ENCODE peak calls at places on chromosome 5, in four cellular contexts. One of them, this sample, is unnamed.

GRCh38 chr5:33432656-33433055 is 8.1 kb upstream of the TARS1 start:
- DNase-seq in HFF-Myc: no peak
- DNase-seq in GM06990: no peak
- DNase-seq in tibial artery: no peak
- DNase-seq in this sample: no peak

GRCh38 chr5:36883894-36884462 is 7.4 kb downstream of the NIPBL start:
- DNase-seq in GM06990: no peak
- DNase-seq in tibial artery: no peak
- DNase-seq in HFF-Myc: no peak
- DNase-seq in this sample: no peak

GRCh38 chr5:146745937-146746577 is 132.5 kb downstream of the PPP2R2B start:
- DNase-seq in HFF-Myc: no peak
- DNase-seq in GM06990: no peak
- DNase-seq in tibial artery: no peak
- DNase-seq in this sample: no peak

GRCh38 chr5:77103457-77103856 is 16.4 kb upstream of the ZBED3 start:
- DNase-seq in tibial artery: no peak
- DNase-seq in HFF-Myc: no peak
- DNase-seq in GM06990: no peak
- DNase-seq in this sample: no peak

GRCh38 chr5:107092695-107093094 is 578.0 kb downstream of the EFNA5 start:
- DNase-seq in tibial artery: no peak
- DNase-seq in GM06990: no peak
- DNase-seq in HFF-Myc: no peak
- DNase-seq in this sample: no peak

GRCh38 chr5:98769006-98769255 is 4.5 kb upstream of the RGMB start:
- DNase-seq in GM06990: peak
- DNase-seq in HFF-Myc: no peak
- DNase-seq in tibial artery: no peak
- DNase-seq in this sample: peak

GRCh38 chr5:72210913-72211670 is 103.8 kb downstream of the MAP1B start:
- DNase-seq in HFF-Myc: peak
- DNase-seq in tibial artery: no peak
- DNase-seq in GM06990: no peak
- DNase-seq in this sample: no peak

GRCh38 chr5:75463726-75464125 is 47.7 kb downstream of the CERT1 start:
- DNase-seq in GM06990: no peak
- DNase-seq in HFF-Myc: no peak
- DNase-seq in tibial artery: no peak
- DNase-seq in this sample: no peak

GRCh38 chr5:92470770-92471169 is 1087.7 kb upstream of the ARRDC3 start:
- DNase-seq in GM06990: no peak
- DNase-seq in tibial artery: no peak
- DNase-seq in HFF-Myc: no peak
- DNase-seq in this sample: no peak

GRCh38 chr5:6739603-6740002 is 26.4 kb downstream of the TENT4A start:
- DNase-seq in HFF-Myc: no peak
- DNase-seq in tibial artery: peak
- DNase-seq in GM06990: no peak
- DNase-seq in this sample: no peak

GRCh38 chr5:131765261-131765660 is 31.6 kb downstream of the FNIP1 start:
- DNase-seq in HFF-Myc: no peak
- DNase-seq in tibial artery: no peak
- DNase-seq in GM06990: no peak
- DNase-seq in this sample: no peak

GRCh38 chr5:31995011-31995410 is 179.1 kb downstream of the GOLPH3 start:
- DNase-seq in tibial artery: no peak
- DNase-seq in HFF-Myc: no peak
- DNase-seq in GM06990: peak
- DNase-seq in this sample: no peak

GRCh38 chr5:175700991-175701390 is 43.1 kb downstream of the HRH2 start:
- DNase-seq in HFF-Myc: no peak
- DNase-seq in GM06990: no peak
- DNase-seq in tibial artery: peak
- DNase-seq in this sample: no peak

GRCh38 chr5:136994154-136994553 is 505.0 kb downstream of the SPOCK1 start:
- DNase-seq in HFF-Myc: no peak
- DNase-seq in GM06990: no peak
- DNase-seq in tibial artery: no peak
- DNase-seq in this sample: no peak

GRCh38 chr5:76556511-76557221 is 66.5 kb downstream of the F2RL2 start:
- DNase-seq in HFF-Myc: no peak
- DNase-seq in tibial artery: no peak
- DNase-seq in GM06990: peak
- DNase-seq in this sample: no peak

GRCh38 chr5:15241216-15241821 is 258.7 kb upstream of the FBXL7 start:
- DNase-seq in HFF-Myc: no peak
- DNase-seq in tibial artery: no peak
- DNase-seq in GM06990: no peak
- DNase-seq in this sample: no peak

GRCh38 chr5:97224112-97224750 is 41.2 kb upstream of the RIOK2 start:
- DNase-seq in HFF-Myc: no peak
- DNase-seq in GM06990: no peak
- DNase-seq in tibial artery: no peak
- DNase-seq in this sample: no peak

GRCh38 chr5:140239939-140240700 is 62.8 kb downstream of the PFDN1 start:
- DNase-seq in tibial artery: peak
- DNase-seq in HFF-Myc: no peak
- DNase-seq in GM06990: peak
- DNase-seq in this sample: peak

GRCh38 chr5:149404746-149405549 is 25.9 kb upstream of the IL17B start:
- DNase-seq in HFF-Myc: no peak
- DNase-seq in tibial artery: peak
- DNase-seq in GM06990: no peak
- DNase-seq in this sample: no peak

GRCh38 chr5:135977375-135977928 is 22.7 kb upstream of the LECT2 start:
- DNase-seq in tibial artery: peak
- DNase-seq in GM06990: peak
- DNase-seq in HFF-Myc: no peak
- DNase-seq in this sample: peak

GRCh38 chr5:58077966-58078365 is 381.9 kb downstream of the PLK2 start:
- DNase-seq in tibial artery: no peak
- DNase-seq in HFF-Myc: no peak
- DNase-seq in GM06990: no peak
- DNase-seq in this sample: no peak

GRCh38 chr5:12204761-12205160 is 300.5 kb upstream of the CTNND2 start:
- DNase-seq in HFF-Myc: no peak
- DNase-seq in tibial artery: no peak
- DNase-seq in GM06990: no peak
- DNase-seq in this sample: no peak

GRCh38 chr5:134561871-134562296 is 36.4 kb downstream of the JADE2 start:
- DNase-seq in GM06990: no peak
- DNase-seq in tibial artery: no peak
- DNase-seq in HFF-Myc: no peak
- DNase-seq in this sample: peak

GRCh38 chr5:132293066-132293991 is 865 bp upstream of the SLC22A4 start:
- DNase-seq in tibial artery: peak
- DNase-seq in GM06990: peak
- DNase-seq in HFF-Myc: peak
- DNase-seq in this sample: peak

GRCh38 chr5:171845857-171846785 is 60.5 kb downstream of the SMIM23 start:
- DNase-seq in HFF-Myc: no peak
- DNase-seq in tibial artery: no peak
- DNase-seq in GM06990: no peak
- DNase-seq in this sample: no peak

GRCh38 chr5:78624992-78625391 is 23.6 kb downstream of the LHFPL2 start:
- DNase-seq in tibial artery: no peak
- DNase-seq in HFF-Myc: no peak
- DNase-seq in GM06990: no peak
- DNase-seq in this sample: no peak

GRCh38 chr5:78628260-78629024 is 20.1 kb downstream of the LHFPL2 start:
- DNase-seq in GM06990: no peak
- DNase-seq in HFF-Myc: no peak
- DNase-seq in tibial artery: no peak
- DNase-seq in this sample: peak

GRCh38 chr5:78626009-78626571 is 22.5 kb downstream of the LHFPL2 start:
- DNase-seq in HFF-Myc: no peak
- DNase-seq in GM06990: no peak
- DNase-seq in tibial artery: peak
- DNase-seq in this sample: no peak

GRCh38 chr5:78627766-78628165 is 20.8 kb downstream of the LHFPL2 start:
- DNase-seq in tibial artery: no peak
- DNase-seq in HFF-Myc: no peak
- DNase-seq in GM06990: no peak
- DNase-seq in this sample: no peak

GRCh38 chr5:78627175-78627574 is 21.4 kb downstream of the LHFPL2 start:
- DNase-seq in GM06990: no peak
- DNase-seq in tibial artery: no peak
- DNase-seq in HFF-Myc: no peak
- DNase-seq in this sample: no peak
- TF ChIP-seq CTCF in GM06990: peak
- TF ChIP-seq CTCF in tibial artery: peak
- TF ChIP-seq CTCF in HFF-Myc: peak
- TF ChIP-seq CTCF in this sample: no peak

GRCh38 chr5:90113108-90113507 is 296.4 kb downstream of the CETN3 start:
- DNase-seq in GM06990: no peak
- DNase-seq in tibial artery: no peak
- DNase-seq in HFF-Myc: no peak
- DNase-seq in this sample: no peak
- TF ChIP-seq CTCF in GM06990: no peak
- TF ChIP-seq CTCF in tibial artery: no peak
- TF ChIP-seq CTCF in HFF-Myc: no peak
- TF ChIP-seq CTCF in this sample: no peak

DNA sequence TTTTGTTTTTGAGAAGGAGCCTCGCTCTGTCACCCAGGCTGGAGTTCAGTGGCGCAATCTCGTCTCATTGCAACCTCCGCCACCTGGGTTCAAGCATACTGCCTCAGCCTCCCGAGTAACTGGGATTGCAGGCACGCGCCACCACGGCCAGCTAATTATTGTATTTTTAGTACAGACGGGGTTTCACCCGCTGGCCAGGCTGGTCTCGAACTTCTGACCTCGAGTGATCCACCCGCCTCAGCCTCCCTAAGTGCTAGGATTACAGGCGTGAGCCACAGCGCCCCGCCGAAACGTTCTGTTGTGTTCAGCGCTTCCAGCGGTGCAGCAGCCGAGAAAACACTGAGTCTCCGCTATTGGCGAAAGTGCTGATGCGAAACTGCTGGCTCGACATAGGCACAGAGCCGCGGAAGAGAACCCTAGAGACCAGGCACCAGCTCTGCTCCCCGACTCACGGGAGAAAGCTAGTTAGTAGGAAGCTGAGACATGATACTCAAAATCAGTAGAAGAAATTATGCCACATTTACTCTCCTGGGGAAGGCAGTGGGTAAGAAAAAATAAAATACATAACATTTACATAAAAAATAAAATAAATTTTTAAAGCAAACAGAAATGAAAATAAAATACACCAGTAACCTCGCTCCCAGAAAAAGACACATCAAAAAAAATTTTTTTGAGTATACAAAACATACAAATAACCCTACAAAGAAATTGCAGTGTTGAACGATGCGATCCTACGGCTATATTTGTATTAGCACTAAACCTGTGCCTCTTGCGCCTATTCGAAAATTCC is 31.6 kb downstream of the ANXA2R start:
- DNase-seq in tibial artery: peak
- DNase-seq in GM06990: peak
- DNase-seq in HFF-Myc: peak
- DNase-seq in this sample: peak
- TF ChIP-seq CTCF in tibial artery: no peak
- TF ChIP-seq CTCF in GM06990: peak
- TF ChIP-seq CTCF in HFF-Myc: no peak
- TF ChIP-seq CTCF in this sample: no peak

GRCh38 chr5:169712428-169712827 is 75.4 kb downstream of the DOCK2 start:
- DNase-seq in tibial artery: no peak
- DNase-seq in GM06990: no peak
- DNase-seq in HFF-Myc: no peak
- DNase-seq in this sample: no peak

GRCh38 chr5:169719360-169720314 is 82.6 kb downstream of the DOCK2 start:
- DNase-seq in tibial artery: no peak
- DNase-seq in GM06990: peak
- DNase-seq in HFF-Myc: no peak
- DNase-seq in this sample: no peak

GRCh38 chr5:169721771-169722170 is 84.7 kb downstream of the DOCK2 start:
- DNase-seq in GM06990: no peak
- DNase-seq in tibial artery: no peak
- DNase-seq in HFF-Myc: no peak
- DNase-seq in this sample: no peak

GRCh38 chr5:169716287-169716686 is 79.2 kb downstream of the DOCK2 start:
- DNase-seq in HFF-Myc: no peak
- DNase-seq in tibial artery: no peak
- DNase-seq in GM06990: no peak
- DNase-seq in this sample: no peak

GRCh38 chr5:169717298-169717697 is 80.2 kb downstream of the DOCK2 start:
- DNase-seq in tibial artery: no peak
- DNase-seq in GM06990: no peak
- DNase-seq in HFF-Myc: no peak
- DNase-seq in this sample: no peak
- TF ChIP-seq CTCF in tibial artery: no peak
- TF ChIP-seq CTCF in GM06990: no peak
- TF ChIP-seq CTCF in HFF-Myc: no peak
- TF ChIP-seq CTCF in this sample: no peak

DNA sequence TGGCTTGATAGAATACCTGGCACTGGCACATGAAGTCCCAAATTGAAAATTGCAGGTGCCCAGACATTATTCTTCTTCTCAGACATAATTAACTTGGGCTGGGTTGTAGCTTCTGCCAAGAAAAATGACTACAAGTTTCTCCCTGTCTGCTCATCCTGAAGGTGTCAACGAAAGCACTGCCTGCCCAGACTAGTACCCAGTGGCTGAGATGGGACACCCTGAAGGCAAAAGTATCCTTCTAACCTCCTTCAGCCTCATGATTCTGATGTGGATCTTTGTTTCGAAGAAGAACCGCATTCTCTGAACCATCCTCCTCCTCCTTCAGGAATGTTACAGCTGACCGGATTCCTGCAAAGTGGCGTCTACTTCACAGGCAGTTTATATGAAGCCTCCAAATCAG is 161.1 kb upstream of the FST start:
- DNase-seq in tibial artery: no peak
- DNase-seq in HFF-Myc: no peak
- DNase-seq in GM06990: no peak
- DNase-seq in this sample: no peak
- TF ChIP-seq CTCF in tibial artery: no peak
- TF ChIP-seq CTCF in HFF-Myc: no peak
- TF ChIP-seq CTCF in GM06990: no peak
- TF ChIP-seq CTCF in this sample: no peak

DNA sequence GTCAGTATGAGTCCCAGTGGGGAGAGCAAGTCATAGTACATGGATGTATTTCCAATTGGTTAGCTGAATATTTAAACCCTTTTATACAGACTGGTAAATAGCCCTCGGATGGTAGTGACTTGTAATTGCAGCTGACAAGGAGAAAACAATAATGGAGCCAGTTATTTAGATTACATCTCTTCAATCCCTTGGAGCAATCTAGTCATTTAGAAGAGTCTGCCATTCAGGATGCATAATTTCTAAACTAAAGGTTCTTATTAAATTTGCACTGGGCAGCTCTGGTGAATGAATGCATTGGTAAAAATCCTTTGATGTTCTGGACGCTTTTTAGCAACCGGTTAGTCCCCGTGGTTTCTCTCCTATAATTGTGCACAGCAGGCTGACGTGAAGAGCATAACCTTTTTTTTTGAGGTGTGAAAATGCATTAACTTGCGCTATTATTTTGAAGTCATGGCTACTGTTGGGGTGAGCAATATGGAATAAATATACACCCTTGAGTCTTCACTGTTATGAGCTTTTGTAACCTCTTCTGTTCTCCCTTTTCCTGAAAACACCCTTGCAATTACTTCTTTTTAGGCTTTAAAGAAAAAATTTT is 158.6 kb upstream of the CD180 start:
- DNase-seq in tibial artery: no peak
- DNase-seq in GM06990: no peak
- DNase-seq in HFF-Myc: no peak
- DNase-seq in this sample: no peak
- TF ChIP-seq CTCF in tibial artery: no peak
- TF ChIP-seq CTCF in GM06990: no peak
- TF ChIP-seq CTCF in HFF-Myc: no peak
- TF ChIP-seq CTCF in this sample: no peak